ENCODE peak calls at places on chromosome 3, in ten cellular contexts. One of them, this sample, is unnamed.

GRCh38 chr3:197135212-197135611 is 105.6 kb upstream of the MELTF start:
- DNase-seq in EH: no peak
- DNase-seq in dermis blood vessel endothelial cell: peak; percentile 29
- DNase-seq in stomach: no peak
- DNase-seq in effector memory CD8-positive, alpha-beta T cell: no peak
- DNase-seq in hypothalamus: no peak
- DNase-seq in glutamatergic neuron: no peak
- DNase-seq in EL: no peak
- DNase-seq in endodermal cell: no peak
- DNase-seq in stimulated activated CD4-positive, alpha-beta T cell treated with anti-CD3 and anti-CD28 coated beads, Interleukin-4, amount 100 ng/mL, for 24 hours: no peak
- DNase-seq in this sample: no peak

GRCh38 chr3:98343647-98344507 is 9.8 kb upstream of the OR5K4 start:
- DNase-seq in EH: peak; percentile 49
- DNase-seq in dermis blood vessel endothelial cell: peak; percentile 54
- DNase-seq in stomach: no peak
- DNase-seq in effector memory CD8-positive, alpha-beta T cell: peak; percentile 31
- DNase-seq in hypothalamus: peak; percentile 9
- DNase-seq in glutamatergic neuron: no peak
- DNase-seq in EL: peak; percentile 50
- DNase-seq in endodermal cell: peak; percentile 88
- DNase-seq in stimulated activated CD4-positive, alpha-beta T cell treated with anti-CD3 and anti-CD28 coated beads, Interleukin-4, amount 100 ng/mL, for 24 hours: peak; percentile 46
- DNase-seq in this sample: peak; percentile 65

GRCh38 chr3:79161941-79162340 is 605.9 kb downstream of the ROBO1 start:
- DNase-seq in EH: peak; percentile 63
- DNase-seq in dermis blood vessel endothelial cell: no peak
- DNase-seq in stomach: no peak
- DNase-seq in effector memory CD8-positive, alpha-beta T cell: no peak
- DNase-seq in hypothalamus: no peak
- DNase-seq in glutamatergic neuron: no peak
- DNase-seq in EL: peak; percentile 45
- DNase-seq in endodermal cell: no peak
- DNase-seq in stimulated activated CD4-positive, alpha-beta T cell treated with anti-CD3 and anti-CD28 coated beads, Interleukin-4, amount 100 ng/mL, for 24 hours: no peak
- DNase-seq in this sample: no peak

GRCh38 chr3:45275006-45275704 is 49.1 kb upstream of the TMEM158 start:
- DNase-seq in EH: no peak
- DNase-seq in dermis blood vessel endothelial cell: no peak
- DNase-seq in stomach: no peak
- DNase-seq in effector memory CD8-positive, alpha-beta T cell: no peak
- DNase-seq in hypothalamus: no peak
- DNase-seq in glutamatergic neuron: no peak
- DNase-seq in EL: no peak
- DNase-seq in endodermal cell: peak; percentile 56
- DNase-seq in stimulated activated CD4-positive, alpha-beta T cell treated with anti-CD3 and anti-CD28 coated beads, Interleukin-4, amount 100 ng/mL, for 24 hours: no peak
- DNase-seq in this sample: no peak

GRCh38 chr3:84987709-84988504 is 29.1 kb downstream of the CADM2 start:
- DNase-seq in EH: no peak
- DNase-seq in dermis blood vessel endothelial cell: no peak
- DNase-seq in stomach: no peak
- DNase-seq in effector memory CD8-positive, alpha-beta T cell: no peak
- DNase-seq in hypothalamus: no peak
- DNase-seq in glutamatergic neuron: no peak
- DNase-seq in EL: no peak
- DNase-seq in endodermal cell: no peak
- DNase-seq in stimulated activated CD4-positive, alpha-beta T cell treated with anti-CD3 and anti-CD28 coated beads, Interleukin-4, amount 100 ng/mL, for 24 hours: no peak
- DNase-seq in this sample: peak; percentile 84

GRCh38 chr3:33060609-33061337 is 36.2 kb downstream of the GLB1 start:
- DNase-seq in EH: no peak
- DNase-seq in dermis blood vessel endothelial cell: no peak
- DNase-seq in stomach: peak; percentile 94
- DNase-seq in effector memory CD8-positive, alpha-beta T cell: no peak
- DNase-seq in hypothalamus: no peak
- DNase-seq in glutamatergic neuron: no peak
- DNase-seq in EL: no peak
- DNase-seq in endodermal cell: no peak
- DNase-seq in stimulated activated CD4-positive, alpha-beta T cell treated with anti-CD3 and anti-CD28 coated beads, Interleukin-4, amount 100 ng/mL, for 24 hours: peak; percentile 72
- DNase-seq in this sample: no peak

GRCh38 chr3:143830063-143830462 is 18.2 kb downstream of the SLC9A9 start:
- DNase-seq in EH: no peak
- DNase-seq in dermis blood vessel endothelial cell: no peak
- DNase-seq in stomach: no peak
- DNase-seq in effector memory CD8-positive, alpha-beta T cell: no peak
- DNase-seq in hypothalamus: no peak
- DNase-seq in glutamatergic neuron: no peak
- DNase-seq in EL: no peak
- DNase-seq in endodermal cell: no peak
- DNase-seq in stimulated activated CD4-positive, alpha-beta T cell treated with anti-CD3 and anti-CD28 coated beads, Interleukin-4, amount 100 ng/mL, for 24 hours: no peak
- DNase-seq in this sample: no peak

GRCh38 chr3:143226678-143227291 is 107.2 kb downstream of the CHST2 start:
- DNase-seq in EH: no peak
- DNase-seq in dermis blood vessel endothelial cell: no peak
- DNase-seq in stomach: no peak
- DNase-seq in effector memory CD8-positive, alpha-beta T cell: no peak
- DNase-seq in hypothalamus: no peak
- DNase-seq in glutamatergic neuron: no peak
- DNase-seq in EL: no peak
- DNase-seq in endodermal cell: no peak
- DNase-seq in stimulated activated CD4-positive, alpha-beta T cell treated with anti-CD3 and anti-CD28 coated beads, Interleukin-4, amount 100 ng/mL, for 24 hours: no peak
- DNase-seq in this sample: no peak

GRCh38 chr3:46361408-46362283 is 7.7 kb downstream of the CCR2 start:
- DNase-seq in EH: peak; percentile 70
- DNase-seq in dermis blood vessel endothelial cell: no peak
- DNase-seq in stomach: no peak
- DNase-seq in effector memory CD8-positive, alpha-beta T cell: no peak
- DNase-seq in hypothalamus: no peak
- DNase-seq in glutamatergic neuron: no peak
- DNase-seq in EL: peak; percentile 78
- DNase-seq in endodermal cell: no peak
- DNase-seq in stimulated activated CD4-positive, alpha-beta T cell treated with anti-CD3 and anti-CD28 coated beads, Interleukin-4, amount 100 ng/mL, for 24 hours: no peak
- DNase-seq in this sample: no peak

GRCh38 chr3:66115858-66116654 is 77.3 kb upstream of the MAGI1 start:
- DNase-seq in EH: peak; percentile 95
- DNase-seq in dermis blood vessel endothelial cell: peak; percentile 98
- DNase-seq in stomach: peak; percentile 34
- DNase-seq in effector memory CD8-positive, alpha-beta T cell: no peak
- DNase-seq in hypothalamus: no peak
- DNase-seq in glutamatergic neuron: no peak
- DNase-seq in EL: peak; percentile 96
- DNase-seq in endodermal cell: peak; percentile 83
- DNase-seq in stimulated activated CD4-positive, alpha-beta T cell treated with anti-CD3 and anti-CD28 coated beads, Interleukin-4, amount 100 ng/mL, for 24 hours: no peak
- DNase-seq in this sample: no peak

GRCh38 chr3:38029400-38030125 is at the start of gene PLCD1:
- DNase-seq in EH: peak; percentile 80
- DNase-seq in dermis blood vessel endothelial cell: peak; percentile 50
- DNase-seq in stomach: peak; percentile 71
- DNase-seq in effector memory CD8-positive, alpha-beta T cell: peak; percentile 26
- DNase-seq in hypothalamus: peak; percentile 67
- DNase-seq in glutamatergic neuron: peak; percentile 72
- DNase-seq in EL: peak; percentile 77
- DNase-seq in endodermal cell: peak; percentile 95
- DNase-seq in stimulated activated CD4-positive, alpha-beta T cell treated with anti-CD3 and anti-CD28 coated beads, Interleukin-4, amount 100 ng/mL, for 24 hours: peak; percentile 5
- DNase-seq in this sample: no peak

GRCh38 chr3:62238431-62238830 is 134.9 kb downstream of the FEZF2 start:
- DNase-seq in EH: no peak
- DNase-seq in dermis blood vessel endothelial cell: no peak
- DNase-seq in stomach: no peak
- DNase-seq in effector memory CD8-positive, alpha-beta T cell: no peak
- DNase-seq in hypothalamus: no peak
- DNase-seq in glutamatergic neuron: no peak
- DNase-seq in EL: no peak
- DNase-seq in endodermal cell: no peak
- DNase-seq in stimulated activated CD4-positive, alpha-beta T cell treated with anti-CD3 and anti-CD28 coated beads, Interleukin-4, amount 100 ng/mL, for 24 hours: no peak
- DNase-seq in this sample: peak; percentile 32

GRCh38 chr3:178083906-178084823 is 452.1 kb upstream of the KCNMB2 start:
- DNase-seq in EH: peak; percentile 27
- DNase-seq in dermis blood vessel endothelial cell: peak; percentile 45
- DNase-seq in stomach: no peak
- DNase-seq in effector memory CD8-positive, alpha-beta T cell: no peak
- DNase-seq in hypothalamus: no peak
- DNase-seq in glutamatergic neuron: no peak
- DNase-seq in EL: no peak
- DNase-seq in endodermal cell: no peak
- DNase-seq in stimulated activated CD4-positive, alpha-beta T cell treated with anti-CD3 and anti-CD28 coated beads, Interleukin-4, amount 100 ng/mL, for 24 hours: no peak
- DNase-seq in this sample: peak; percentile 28

GRCh38 chr3:133862161-133862560 is 33.5 kb downstream of the RAB6B start:
- DNase-seq in EH: no peak
- DNase-seq in dermis blood vessel endothelial cell: no peak
- DNase-seq in stomach: no peak
- DNase-seq in effector memory CD8-positive, alpha-beta T cell: no peak
- DNase-seq in hypothalamus: no peak
- DNase-seq in glutamatergic neuron: no peak
- DNase-seq in EL: no peak
- DNase-seq in endodermal cell: no peak
- DNase-seq in stimulated activated CD4-positive, alpha-beta T cell treated with anti-CD3 and anti-CD28 coated beads, Interleukin-4, amount 100 ng/mL, for 24 hours: no peak
- DNase-seq in this sample: no peak

GRCh38 chr3:113828605-113829004 is 10.0 kb upstream of the GRAMD1C start:
- DNase-seq in EH: no peak
- DNase-seq in dermis blood vessel endothelial cell: no peak
- DNase-seq in stomach: no peak
- DNase-seq in effector memory CD8-positive, alpha-beta T cell: no peak
- DNase-seq in hypothalamus: no peak
- DNase-seq in glutamatergic neuron: no peak
- DNase-seq in EL: no peak
- DNase-seq in endodermal cell: no peak
- DNase-seq in stimulated activated CD4-positive, alpha-beta T cell treated with anti-CD3 and anti-CD28 coated beads, Interleukin-4, amount 100 ng/mL, for 24 hours: no peak
- DNase-seq in this sample: no peak

GRCh38 chr3:100556656-100557310 is 52.6 kb upstream of the ADGRG7 start:
- DNase-seq in EH: peak; percentile 54
- DNase-seq in dermis blood vessel endothelial cell: peak; percentile 33
- DNase-seq in stomach: no peak
- DNase-seq in effector memory CD8-positive, alpha-beta T cell: no peak
- DNase-seq in hypothalamus: no peak
- DNase-seq in glutamatergic neuron: no peak
- DNase-seq in EL: peak; percentile 57
- DNase-seq in endodermal cell: no peak
- DNase-seq in stimulated activated CD4-positive, alpha-beta T cell treated with anti-CD3 and anti-CD28 coated beads, Interleukin-4, amount 100 ng/mL, for 24 hours: no peak
- DNase-seq in this sample: no peak

GRCh38 chr3:42159706-42160472 is 68.7 kb downstream of the TRAK1 start:
- DNase-seq in EH: peak; percentile 15
- DNase-seq in dermis blood vessel endothelial cell: peak; percentile 57
- DNase-seq in stomach: peak; percentile 86
- DNase-seq in effector memory CD8-positive, alpha-beta T cell: peak; percentile 10
- DNase-seq in hypothalamus: no peak
- DNase-seq in glutamatergic neuron: peak; percentile 59
- DNase-seq in EL: peak; percentile 13
- DNase-seq in endodermal cell: peak; percentile 97
- DNase-seq in stimulated activated CD4-positive, alpha-beta T cell treated with anti-CD3 and anti-CD28 coated beads, Interleukin-4, amount 100 ng/mL, for 24 hours: peak; percentile 6
- DNase-seq in this sample: peak; percentile 52

GRCh38 chr3:62566022-62566557 is 192.7 kb upstream of the FEZF2 start:
- DNase-seq in EH: no peak
- DNase-seq in dermis blood vessel endothelial cell: no peak
- DNase-seq in stomach: no peak
- DNase-seq in effector memory CD8-positive, alpha-beta T cell: no peak
- DNase-seq in hypothalamus: no peak
- DNase-seq in glutamatergic neuron: no peak
- DNase-seq in EL: no peak
- DNase-seq in endodermal cell: no peak
- DNase-seq in stimulated activated CD4-positive, alpha-beta T cell treated with anti-CD3 and anti-CD28 coated beads, Interleukin-4, amount 100 ng/mL, for 24 hours: no peak
- DNase-seq in this sample: no peak

GRCh38 chr3:106183762-106184391 is 315.1 kb upstream of the CBLB start:
- DNase-seq in EH: peak; percentile 73
- DNase-seq in dermis blood vessel endothelial cell: no peak
- DNase-seq in stomach: no peak
- DNase-seq in effector memory CD8-positive, alpha-beta T cell: no peak
- DNase-seq in hypothalamus: no peak
- DNase-seq in glutamatergic neuron: no peak
- DNase-seq in EL: peak; percentile 39
- DNase-seq in endodermal cell: no peak
- DNase-seq in stimulated activated CD4-positive, alpha-beta T cell treated with anti-CD3 and anti-CD28 coated beads, Interleukin-4, amount 100 ng/mL, for 24 hours: no peak
- DNase-seq in this sample: no peak

GRCh38 chr3:15272431-15273196 is 59.8 kb downstream of the SH3BP5 start:
- DNase-seq in EH: no peak
- DNase-seq in dermis blood vessel endothelial cell: no peak
- DNase-seq in stomach: no peak
- DNase-seq in effector memory CD8-positive, alpha-beta T cell: no peak
- DNase-seq in hypothalamus: no peak
- DNase-seq in glutamatergic neuron: no peak
- DNase-seq in EL: no peak
- DNase-seq in endodermal cell: peak; percentile 78
- DNase-seq in stimulated activated CD4-positive, alpha-beta T cell treated with anti-CD3 and anti-CD28 coated beads, Interleukin-4, amount 100 ng/mL, for 24 hours: no peak
- DNase-seq in this sample: no peak

GRCh38 chr3:22228705-22229104 is 477.7 kb upstream of the ZNF385D start:
- DNase-seq in EH: no peak
- DNase-seq in dermis blood vessel endothelial cell: no peak
- DNase-seq in stomach: no peak
- DNase-seq in effector memory CD8-positive, alpha-beta T cell: no peak
- DNase-seq in hypothalamus: no peak
- DNase-seq in glutamatergic neuron: no peak
- DNase-seq in EL: no peak
- DNase-seq in endodermal cell: no peak
- DNase-seq in stimulated activated CD4-positive, alpha-beta T cell treated with anti-CD3 and anti-CD28 coated beads, Interleukin-4, amount 100 ng/mL, for 24 hours: no peak
- DNase-seq in this sample: no peak

GRCh38 chr3:132637590-132637989 is 22.0 kb downstream of the ACAD11 start:
- DNase-seq in EH: peak; percentile 71
- DNase-seq in dermis blood vessel endothelial cell: no peak
- DNase-seq in stomach: no peak
- DNase-seq in effector memory CD8-positive, alpha-beta T cell: no peak
- DNase-seq in hypothalamus: no peak
- DNase-seq in glutamatergic neuron: no peak
- DNase-seq in EL: peak; percentile 62
- DNase-seq in endodermal cell: no peak
- DNase-seq in stimulated activated CD4-positive, alpha-beta T cell treated with anti-CD3 and anti-CD28 coated beads, Interleukin-4, amount 100 ng/mL, for 24 hours: no peak
- DNase-seq in this sample: no peak

GRCh38 chr3:8506611-8507061 is 5.0 kb downstream of the LMCD1 start:
- DNase-seq in EH: peak; percentile 89
- DNase-seq in dermis blood vessel endothelial cell: peak; percentile 52
- DNase-seq in stomach: no peak
- DNase-seq in effector memory CD8-positive, alpha-beta T cell: no peak
- DNase-seq in hypothalamus: no peak
- DNase-seq in glutamatergic neuron: no peak
- DNase-seq in EL: peak; percentile 79
- DNase-seq in endodermal cell: no peak
- DNase-seq in stimulated activated CD4-positive, alpha-beta T cell treated with anti-CD3 and anti-CD28 coated beads, Interleukin-4, amount 100 ng/mL, for 24 hours: no peak
- DNase-seq in this sample: no peak

GRCh38 chr3:141542989-141543388 is 56.2 kb downstream of the RASA2 start:
- DNase-seq in EH: no peak
- DNase-seq in dermis blood vessel endothelial cell: no peak
- DNase-seq in stomach: no peak
- DNase-seq in effector memory CD8-positive, alpha-beta T cell: no peak
- DNase-seq in hypothalamus: no peak
- DNase-seq in glutamatergic neuron: no peak
- DNase-seq in EL: no peak
- DNase-seq in endodermal cell: no peak
- DNase-seq in stimulated activated CD4-positive, alpha-beta T cell treated with anti-CD3 and anti-CD28 coated beads, Interleukin-4, amount 100 ng/mL, for 24 hours: no peak
- DNase-seq in this sample: no peak

This sample was measured in BE2C.